ENCODE peak calls at places on chromosomes 11 and 22, in seven cellular contexts. H, G, A, B, L, Y and X are unnamed samples.

GRCh38 chr22:28547132-28547842 is 132.4 kb downstream of the TTC28 start:
- DNase-seq in H (peak), G (no peak), A (no peak), B (no peak), L (no peak), Y (no peak), X (no peak)

GRCh38 chr22:21673534-21674321 is 7.9 kb downstream of the PPIL2 start:
- DNase-seq in H (no peak), G (no peak), A (no peak), B (no peak), L (no peak), Y (no peak), X (no peak)

GRCh38 chr11:75351541-75352416 is at the start of gene ARRB1:
- DNase-seq in H (no peak), G (peak), A (peak), B (peak), L (peak), Y (no peak), X (no peak)

GRCh38 chr11:1305063-1305495 is 4.4 kb downstream of the TOLLIP start:
- DNase-seq in H (no peak), G (no peak), A (no peak), B (peak), L (no peak), Y (no peak), X (no peak)

GRCh38 chr22:23215294-23216204 is 35.2 kb downstream of the BCR start:
- DNase-seq in H (peak), G (no peak), A (no peak), B (no peak), L (no peak), Y (no peak), X (no peak)

GRCh38 chr11:77322506-77322905 is 21.0 kb upstream of the GDPD4 start:
- DNase-seq in H (peak), G (no peak), A (no peak), B (no peak), L (no peak), Y (no peak), X (no peak)

GRCh38 chr11:12692238-12693074 is 18.2 kb downstream of the TEAD1 start:
- DNase-seq in H (peak), G (no peak), A (no peak), B (peak), L (peak), Y (peak), X (peak)

GRCh38 chr11:3190600-3190999 is 25.5 kb upstream of the OSBPL5 start:
- DNase-seq in H (no peak), G (no peak), A (no peak), B (no peak), L (no peak), Y (no peak), X (no peak)

GRCh38 chr22:39622881-39623367 is 52.4 kb downstream of the CACNA1I start:
- DNase-seq in H (peak), G (peak), A (peak), B (peak), L (peak), Y (no peak), X (peak)

GRCh38 chr11:7585816-7586215 is 72.0 kb downstream of the PPFIBP2 start:
- DNase-seq in H (peak), G (no peak), A (no peak), B (no peak), L (no peak), Y (no peak), X (no peak)

GRCh38 chr11:77705195-77705876 is 67.7 kb upstream of the CLNS1A start:
- DNase-seq in H (peak), G (no peak), A (no peak), B (no peak), L (no peak), Y (peak), X (peak)

GRCh38 chr22:49303061-49303735 is 524.5 kb downstream of the BRD1 start:
- DNase-seq in H (no peak), G (no peak), A (no peak), B (no peak), L (no peak), Y (no peak), X (no peak)

GRCh38 chr22:34414467-34415440 is 494.5 kb upstream of the LARGE1 start:
- DNase-seq in H (peak), G (no peak), A (no peak), B (no peak), L (peak), Y (peak), X (peak)